ENCODE peak calls at places on chromosomes 5 and 9, in five cellular contexts. B is SK-N-SH, Y is RWPE1, I is mesenchymal stem cell, S is PC-3. N is an unnamed sample.

GRCh38 chr9:124068248-124068647 is 56.7 kb downstream of the LHX2 start:
- DNase-seq in B (no peak), Y (no peak), I (no peak), S (no peak), N (no peak)

GRCh38 chr9:114302727-114303126 is 20.2 kb upstream of the ORM1 start:
- DNase-seq in B (no peak), Y (no peak), I (no peak), S (no peak), N (no peak)

GRCh38 chr9:69446496-69446895 is 121.5 kb downstream of the ENTREP1 start:
- DNase-seq in B (no peak), Y (no peak), I (no peak), S (no peak), N (no peak)

GRCh38 chr5:143229896-143230675 is 173.4 kb downstream of the NR3C1 start:
- DNase-seq in B (no peak), Y (no peak), I (no peak), S (no peak), N (peak)

GRCh38 chr9:86500667-86501435 is 146.6 kb upstream of the TUT7 start:
- DNase-seq in B (no peak), Y (peak), I (peak), S (no peak), N (no peak)

GRCh38 chr9:120387257-120387999 is 192.5 kb downstream of the CDK5RAP2 start:
- DNase-seq in B (no peak), Y (no peak), I (no peak), S (no peak), N (no peak)

GRCh38 chr9:124208571-124208970 is 49.2 kb upstream of the NEK6 start:
- DNase-seq in B (no peak), Y (no peak), I (no peak), S (no peak), N (no peak)

GRCh38 chr5:150113047-150113744 is 26.8 kb upstream of the CSF1R start:
- DNase-seq in B (peak), Y (peak), I (no peak), S (peak), N (peak)

GRCh38 chr5:144292029-144292428 is 121.4 kb downstream of the KCTD16 start:
- DNase-seq in B (no peak), Y (no peak), I (no peak), S (no peak), N (no peak)

GRCh38 chr5:177546262-177546741 is 8.1 kb downstream of the FAM193B start:
- DNase-seq in B (no peak), Y (peak), I (peak), S (peak), N (peak)

GRCh38 chr5:170805666-170806065 is 22.1 kb downstream of the GABRP start:
- DNase-seq in B (no peak), Y (no peak), I (no peak), S (no peak), N (no peak)

GRCh38 chr5:685262-686171 is 7.6 kb downstream of the TPPP start:
- DNase-seq in B (peak), Y (no peak), I (no peak), S (no peak), N (no peak)

GRCh38 chr9:87678650-87679355 is 47.1 kb upstream of the CTSL start:
- DNase-seq in B (peak), Y (peak), I (peak), S (peak), N (peak)

GRCh38 chr5:64210866-64211265 is 45.2 kb downstream of the RNF180 start:
- DNase-seq in B (no peak), Y (peak), I (peak), S (peak), N (peak)

GRCh38 chr5:115194671-115195070 is 25.0 kb upstream of the TRIM36 start:
- DNase-seq in B (peak), Y (no peak), I (no peak), S (no peak), N (no peak)

GRCh38 chr5:77292026-77292757 is 81.7 kb downstream of the PDE8B start:
- DNase-seq in B (no peak), Y (no peak), I (peak), S (peak), N (no peak)

GRCh38 chr9:73116030-73116429 is 35.6 kb upstream of the ANXA1 start:
- DNase-seq in B (no peak), Y (peak), I (peak), S (peak), N (no peak)

GRCh38 chr5:129904102-129904666 is at the start of gene CHSY3:
- DNase-seq in B (peak), Y (peak), I (peak), S (peak), N (peak)

GRCh38 chr5:32272746-32273145 is 40.0 kb downstream of the MTMR12 start:
- DNase-seq in B (no peak), Y (no peak), I (no peak), S (no peak), N (no peak)

GRCh38 chr5:179375236-179375685 is 30.0 kb upstream of the ADAMTS2 start:
- DNase-seq in B (peak), Y (no peak), I (no peak), S (no peak), N (peak)

GRCh38 chr9:129476821-129477611 is 143.9 kb downstream of the C9orf50 start:
- DNase-seq in B (no peak), Y (no peak), I (peak), S (peak), N (no peak)

GRCh38 chr5:119250946-119251901 is 104.6 kb upstream of the TNFAIP8 start:
- DNase-seq in B (no peak), Y (no peak), I (no peak), S (no peak), N (no peak)

GRCh38 chr9:78932849-78933627 is 636.1 kb downstream of the PSAT1 start:
- DNase-seq in B (no peak), Y (peak), I (peak), S (peak), N (peak)

GRCh38 chr5:15441433-15442182 is 58.4 kb upstream of the FBXL7 start:
- DNase-seq in B (no peak), Y (no peak), I (no peak), S (no peak), N (no peak)

GRCh38 chr9:4970970-4971641 is 14.0 kb upstream of the JAK2 start:
- DNase-seq in B (no peak), Y (no peak), I (no peak), S (no peak), N (no peak)

GRCh38 chr5:147547730-147548129 is 37.9 kb upstream of the DPYSL3 start:
- DNase-seq in B (no peak), Y (no peak), I (peak), S (no peak), N (no peak)

GRCh38 chr5:130400091-130400490 is 495.8 kb downstream of the CHSY3 start:
- DNase-seq in B (no peak), Y (peak), I (peak), S (peak), N (peak)

GRCh38 chr9:108270041-108270440 is 585.7 kb downstream of the ACTL7B start:
- DNase-seq in B (no peak), Y (peak), I (peak), S (peak), N (no peak)

GRCh38 chr9:63859475-63860215 is 1425.4 kb downstream of the FOXD4L5 start:
- DNase-seq in B (peak), Y (no peak), I (no peak), S (no peak), N (no peak)

GRCh38 chr5:9546973-9547947 is 1.4 kb upstream of the SEMA5A start:
- DNase-seq in B (no peak), Y (no peak), I (peak), S (no peak), N (peak)

GRCh38 chr5:150340614-150341265 is 16.8 kb upstream of the TCOF1 start:
- DNase-seq in B (no peak), Y (no peak), I (no peak), S (no peak), N (no peak)

GRCh38 chr9:92657296-92658094 is 12.4 kb downstream of the IPPK start:
- DNase-seq in B (no peak), Y (peak), I (peak), S (no peak), N (peak)

GRCh38 chr9:125949247-125949646 is 202.1 kb downstream of the PBX3 start:
- DNase-seq in B (no peak), Y (peak), I (no peak), S (peak), N (no peak)

GRCh38 chr5:95962785-95963184 is 1.1 kb upstream of the ELL2 start:
- DNase-seq in B (no peak), Y (peak), I (no peak), S (no peak), N (peak)

GRCh38 chr9:137251490-137252268 is 593 bp downstream of the STPG3 start:
- DNase-seq in B (no peak), Y (no peak), I (no peak), S (no peak), N (no peak)

GRCh38 chr9:137252555-137253506 is 1.7 kb downstream of the STPG3 start:
- DNase-seq in B (no peak), Y (no peak), I (no peak), S (no peak), N (no peak)

GRCh38 chr9:137255448-137256114 is 454 bp downstream of the NELFB start:
- DNase-seq in B (no peak), Y (peak), I (peak), S (peak), N (peak)

GRCh38 chr9:137254624-137255447 is at the start of gene NELFB:
- DNase-seq in B (peak), Y (peak), I (peak), S (peak), N (peak)

GRCh38 chr9:137253717-137254623 is 1.2 kb upstream of the NELFB start:
- DNase-seq in B (no peak), Y (no peak), I (peak), S (no peak), N (no peak)
- H3K27ac ChIP-seq in B (no peak), Y (peak), I (no peak), S (no peak), N (no peak)

GRCh38 chr5:172700686-172701324 is 59.7 kb downstream of the NEURL1B start:
- DNase-seq in B (no peak), Y (no peak), I (no peak), S (peak), N (peak)

GRCh38 chr5:172699423-172699822 is 58.4 kb downstream of the NEURL1B start:
- DNase-seq in B (peak), Y (no peak), I (no peak), S (no peak), N (no peak)

GRCh38 chr5:172697123-172698121 is 56.4 kb downstream of the NEURL1B start:
- DNase-seq in B (peak), Y (peak), I (peak), S (peak), N (peak)

GRCh38 chr5:172701336-172702061 is 60.4 kb downstream of the NEURL1B start:
- DNase-seq in B (no peak), Y (no peak), I (no peak), S (no peak), N (no peak)

GRCh38 chr5:172699999-172700685 is 59.1 kb downstream of the NEURL1B start:
- DNase-seq in B (no peak), Y (no peak), I (no peak), S (no peak), N (peak)
- H3K27ac ChIP-seq in B (no peak), Y (no peak), I (no peak), S (no peak), N (no peak)

DNA sequence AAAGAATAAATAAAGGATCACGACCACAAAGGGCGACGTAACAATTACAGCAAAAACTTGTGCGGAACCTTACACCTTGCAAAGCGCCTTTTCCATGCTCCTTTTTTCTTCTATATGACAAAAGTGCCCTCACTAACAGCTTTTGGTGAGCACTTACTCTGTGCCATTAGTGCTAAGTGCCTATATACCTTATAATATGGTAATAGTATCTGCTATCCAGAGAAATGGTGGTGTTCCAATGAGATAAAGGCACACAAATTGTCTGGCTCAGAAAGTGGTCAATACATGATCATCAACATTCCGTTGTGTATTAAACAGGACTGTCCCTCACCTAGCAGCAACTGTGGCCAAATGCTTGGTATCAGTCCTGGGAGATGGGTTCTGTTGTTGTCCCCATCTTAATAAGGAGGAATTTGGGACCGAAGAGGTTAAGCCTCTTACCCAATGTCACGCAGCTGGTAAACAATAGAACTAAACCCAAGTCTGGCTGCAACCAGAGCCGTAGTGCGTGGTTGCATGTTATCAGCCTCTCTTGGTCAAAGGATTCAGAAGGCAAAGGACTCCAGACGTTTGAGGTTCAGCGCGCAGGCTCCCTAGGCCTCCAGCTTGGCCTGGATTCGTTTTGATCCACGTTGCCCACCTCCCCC is 559 bp upstream of the TOR2A start:
- DNase-seq in B (no peak), Y (no peak), I (peak), S (no peak), N (no peak)
- H3K27ac ChIP-seq in B (peak), Y (peak), I (no peak), S (no peak), N (no peak)

GRCh38 chr9:121704281-121704680 is 52.8 kb downstream of the DAB2IP start:
- DNase-seq in B (no peak), Y (no peak), I (no peak), S (no peak), N (no peak)

GRCh38 chr9:121709798-121710197 is 58.4 kb downstream of the DAB2IP start:
- DNase-seq in B (no peak), Y (no peak), I (no peak), S (no peak), N (no peak)

GRCh38 chr9:121708768-121709488 is 57.5 kb downstream of the DAB2IP start:
- DNase-seq in B (peak), Y (no peak), I (no peak), S (no peak), N (no peak)

GRCh38 chr9:121706149-121706548 is 54.7 kb downstream of the DAB2IP start:
- DNase-seq in B (no peak), Y (no peak), I (no peak), S (no peak), N (no peak)

DNA sequence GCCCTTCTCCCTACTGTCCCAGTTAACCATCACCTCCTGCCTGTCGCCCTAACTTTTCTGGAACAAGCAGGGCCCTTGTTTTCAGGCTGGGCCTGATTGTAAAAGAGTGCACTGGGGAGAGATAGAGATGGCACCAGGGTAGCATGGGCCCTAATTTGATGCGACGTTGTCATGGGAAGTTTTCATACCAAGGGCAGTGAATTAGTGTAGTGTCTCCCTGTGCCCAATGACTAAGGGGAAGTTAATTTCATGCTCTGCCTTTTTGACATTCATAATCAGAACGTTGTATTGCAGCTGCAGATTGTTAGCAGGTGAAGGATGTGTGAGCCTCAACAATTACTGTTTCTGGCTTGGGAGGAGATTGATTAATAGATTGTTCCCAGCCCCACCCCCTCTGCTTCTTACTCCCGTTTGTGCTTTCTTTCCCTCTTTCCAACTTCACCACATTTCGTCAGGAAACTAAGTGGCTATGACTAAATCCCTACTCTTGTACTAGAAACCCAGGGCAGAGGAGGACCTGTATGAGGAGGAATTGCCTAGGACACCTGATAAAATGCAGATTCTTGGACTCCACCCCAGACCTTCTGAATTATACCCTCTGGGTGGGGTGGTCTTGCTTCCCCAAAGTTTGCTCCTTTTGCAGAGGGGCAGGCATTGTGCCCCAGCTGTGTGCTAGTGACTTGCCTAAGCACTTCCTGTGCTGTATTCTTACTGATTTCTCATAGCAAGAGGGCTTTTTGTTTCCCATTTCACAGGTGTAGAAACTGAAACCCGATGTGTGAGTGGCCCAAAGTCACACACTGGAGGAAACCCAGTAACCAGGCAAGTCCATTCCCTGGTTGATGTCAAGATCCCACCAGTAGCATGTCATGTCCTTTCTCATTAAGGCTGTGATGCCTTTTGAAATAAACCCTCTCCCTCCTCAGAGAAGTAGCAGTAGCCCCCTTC is 56.3 kb downstream of the DAB2IP start:
- DNase-seq in B (no peak), Y (no peak), I (peak), S (no peak), N (no peak)
- H3K27ac ChIP-seq in B (peak), Y (peak), I (no peak), S (no peak), N (no peak)

GRCh38 chr5:112795944-112796678 is 58.4 kb downstream of the APC start:
- DNase-seq in B (no peak), Y (no peak), I (no peak), S (peak), N (peak)

GRCh38 chr5:112795342-112795741 is 57.7 kb downstream of the APC start:
- DNase-seq in B (no peak), Y (no peak), I (no peak), S (no peak), N (peak)

GRCh38 chr5:112799661-112800060 is 61.4 kb upstream of the SRP19 start:
- DNase-seq in B (no peak), Y (no peak), I (no peak), S (no peak), N (no peak)

GRCh38 chr5:112793201-112793600 is 55.5 kb downstream of the APC start:
- DNase-seq in B (no peak), Y (no peak), I (no peak), S (no peak), N (peak)

GRCh38 chr5:112794410-112794809 is 56.7 kb downstream of the APC start:
- DNase-seq in B (no peak), Y (no peak), I (no peak), S (no peak), N (no peak)
- H3K27ac ChIP-seq in B (no peak), Y (no peak), I (no peak), S (no peak), N (no peak)

DNA sequence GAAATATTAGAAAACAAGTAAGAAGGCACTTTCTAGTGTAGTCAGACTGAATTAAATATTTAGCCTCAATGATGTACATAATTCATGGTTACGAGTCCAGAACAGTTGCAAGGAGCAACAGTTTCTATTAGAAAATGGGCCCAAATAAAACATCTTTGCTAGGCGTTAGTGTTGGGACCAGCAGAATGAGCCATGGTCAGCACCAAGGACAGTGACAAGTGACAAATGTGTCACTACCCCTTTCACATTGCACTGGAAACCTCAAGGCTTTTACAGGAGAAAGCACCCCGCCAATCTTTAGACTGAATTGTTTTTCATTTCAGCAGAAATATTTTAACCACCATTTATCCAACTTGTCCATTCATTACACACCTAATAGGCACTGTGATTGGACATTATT is 301.3 kb upstream of the ADCY2 start:
- DNase-seq in B (no peak), Y (no peak), I (no peak), S (peak), N (peak)
- H3K27ac ChIP-seq in B (no peak), Y (no peak), I (no peak), S (no peak), N (no peak)

DNA sequence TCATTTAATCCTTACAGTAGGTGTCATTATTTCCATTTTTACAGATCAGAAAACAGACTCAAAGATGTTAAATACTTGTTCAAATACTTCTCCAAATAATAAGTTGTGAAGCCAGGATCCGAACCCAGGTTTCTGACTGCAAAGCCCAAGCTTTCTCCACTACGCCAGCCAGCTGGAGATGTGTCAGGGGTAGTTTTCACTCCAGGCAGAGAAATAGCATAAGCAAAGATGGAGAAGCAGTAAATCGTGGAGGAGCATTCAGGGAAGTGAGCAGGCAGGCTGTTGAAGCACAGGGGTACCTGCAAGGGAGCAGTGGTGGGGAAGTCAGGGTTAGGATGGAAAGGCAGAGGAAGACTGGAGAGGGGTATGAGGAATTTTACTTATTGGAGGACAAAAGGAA is 2.9 kb downstream of the TLN1 start:
- DNase-seq in B (no peak), Y (no peak), I (peak), S (no peak), N (no peak)
- H3K27ac ChIP-seq in B (peak), Y (peak), I (peak), S (peak), N (no peak)

DNA sequence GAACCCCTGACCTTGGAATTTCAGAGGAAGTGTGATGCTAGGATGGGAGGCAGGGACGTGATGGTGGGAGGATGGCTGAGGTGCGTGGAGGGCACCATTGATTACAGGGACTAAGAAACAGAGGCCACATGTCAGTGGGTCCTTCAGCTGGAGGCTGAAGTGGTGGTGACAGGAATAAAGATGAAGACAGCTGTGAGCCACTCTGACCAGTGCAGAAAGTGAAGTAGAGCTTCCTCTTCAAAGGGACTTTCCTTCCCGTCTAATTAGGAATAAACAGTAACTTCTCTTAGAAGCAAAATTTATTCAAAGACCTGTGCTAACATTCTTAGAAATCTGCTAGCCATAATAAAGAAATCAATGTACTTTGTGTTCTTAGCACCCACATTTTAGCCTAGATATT is 43.4 kb upstream of the FABP6 start:
- DNase-seq in B (no peak), Y (no peak), I (no peak), S (no peak), N (no peak)
- H3K27ac ChIP-seq in B (no peak), Y (no peak), I (no peak), S (no peak), N (no peak)